ENCODE peak calls at places on chromosomes 2 and 18, in ten cellular contexts. One of them, this sample, is unnamed.

GRCh38 chr2:95278637-95279225 is 4.5 kb downstream of the PROM2 start:
- DNase-seq in ovary: no peak
- DNase-seq in psoas muscle: peak
- DNase-seq in fibroblast of lung: no peak
- DNase-seq in epithelial cell of proximal tubule: no peak
- DNase-seq in upper lobe of right lung: peak
- DNase-seq in AG04449: no peak
- DNase-seq in IMR-90: no peak
- DNase-seq in mucosa of descending colon: peak
- DNase-seq in AG09309: no peak
- DNase-seq in this sample: no peak

GRCh38 chr18:43876286-43877082 is 599.2 kb upstream of the SYT4 start:
- DNase-seq in ovary: no peak
- DNase-seq in psoas muscle: no peak
- DNase-seq in fibroblast of lung: no peak
- DNase-seq in epithelial cell of proximal tubule: no peak
- DNase-seq in upper lobe of right lung: no peak
- DNase-seq in AG04449: no peak
- DNase-seq in IMR-90: no peak
- DNase-seq in mucosa of descending colon: no peak
- DNase-seq in AG09309: no peak
- DNase-seq in this sample: no peak

GRCh38 chr2:62456721-62457539 is 49.1 kb downstream of the TMEM17 start:
- DNase-seq in ovary: peak
- DNase-seq in psoas muscle: peak
- DNase-seq in fibroblast of lung: peak
- DNase-seq in epithelial cell of proximal tubule: peak
- DNase-seq in upper lobe of right lung: peak
- DNase-seq in AG04449: no peak
- DNase-seq in IMR-90: peak
- DNase-seq in mucosa of descending colon: peak
- DNase-seq in AG09309: no peak
- DNase-seq in this sample: peak

GRCh38 chr2:170455617-170456426 is 259.3 kb upstream of the SP5 start:
- DNase-seq in ovary: no peak
- DNase-seq in psoas muscle: no peak
- DNase-seq in fibroblast of lung: no peak
- DNase-seq in epithelial cell of proximal tubule: peak
- DNase-seq in upper lobe of right lung: no peak
- DNase-seq in AG04449: no peak
- DNase-seq in IMR-90: no peak
- DNase-seq in mucosa of descending colon: no peak
- DNase-seq in AG09309: no peak
- DNase-seq in this sample: no peak

GRCh38 chr2:238489431-238489830 is 62.7 kb downstream of the ASB1 start:
- DNase-seq in ovary: no peak
- DNase-seq in psoas muscle: peak
- DNase-seq in fibroblast of lung: no peak
- DNase-seq in epithelial cell of proximal tubule: no peak
- DNase-seq in upper lobe of right lung: no peak
- DNase-seq in AG04449: no peak
- DNase-seq in IMR-90: no peak
- DNase-seq in mucosa of descending colon: no peak
- DNase-seq in AG09309: no peak
- DNase-seq in this sample: no peak

GRCh38 chr18:44792456-44793080 is 111.9 kb downstream of the SETBP1 start:
- DNase-seq in ovary: no peak
- DNase-seq in psoas muscle: no peak
- DNase-seq in fibroblast of lung: peak
- DNase-seq in epithelial cell of proximal tubule: no peak
- DNase-seq in upper lobe of right lung: no peak
- DNase-seq in AG04449: no peak
- DNase-seq in IMR-90: peak
- DNase-seq in mucosa of descending colon: no peak
- DNase-seq in AG09309: no peak
- DNase-seq in this sample: peak

GRCh38 chr18:12010187-12010802 is 29.0 kb downstream of the IMPA2 start:
- DNase-seq in ovary: no peak
- DNase-seq in psoas muscle: no peak
- DNase-seq in fibroblast of lung: no peak
- DNase-seq in epithelial cell of proximal tubule: no peak
- DNase-seq in upper lobe of right lung: peak
- DNase-seq in AG04449: no peak
- DNase-seq in IMR-90: no peak
- DNase-seq in mucosa of descending colon: peak
- DNase-seq in AG09309: no peak
- DNase-seq in this sample: no peak

GRCh38 chr2:205902041-205902898 is 183.7 kb downstream of the INO80D start:
- DNase-seq in ovary: peak
- DNase-seq in psoas muscle: no peak
- DNase-seq in fibroblast of lung: peak
- DNase-seq in epithelial cell of proximal tubule: no peak
- DNase-seq in upper lobe of right lung: no peak
- DNase-seq in AG04449: no peak
- DNase-seq in IMR-90: peak
- DNase-seq in mucosa of descending colon: no peak
- DNase-seq in AG09309: no peak
- DNase-seq in this sample: no peak

GRCh38 chr2:29166237-29166630 is 51.0 kb downstream of the CLIP4 start:
- DNase-seq in ovary: no peak
- DNase-seq in psoas muscle: no peak
- DNase-seq in fibroblast of lung: peak
- DNase-seq in epithelial cell of proximal tubule: peak
- DNase-seq in upper lobe of right lung: no peak
- DNase-seq in AG04449: no peak
- DNase-seq in IMR-90: peak
- DNase-seq in mucosa of descending colon: no peak
- DNase-seq in AG09309: no peak
- DNase-seq in this sample: peak

GRCh38 chr2:31163011-31163540 is 24.8 kb upstream of the GALNT14 start:
- DNase-seq in ovary: no peak
- DNase-seq in psoas muscle: no peak
- DNase-seq in fibroblast of lung: no peak
- DNase-seq in epithelial cell of proximal tubule: no peak
- DNase-seq in upper lobe of right lung: no peak
- DNase-seq in AG04449: no peak
- DNase-seq in IMR-90: no peak
- DNase-seq in mucosa of descending colon: no peak
- DNase-seq in AG09309: no peak
- DNase-seq in this sample: no peak

GRCh38 chr2:240498958-240499260 is 58.9 kb downstream of the ANKMY1 start:
- DNase-seq in ovary: no peak
- DNase-seq in psoas muscle: no peak
- DNase-seq in fibroblast of lung: no peak
- DNase-seq in epithelial cell of proximal tubule: no peak
- DNase-seq in upper lobe of right lung: peak
- DNase-seq in AG04449: no peak
- DNase-seq in IMR-90: no peak
- DNase-seq in mucosa of descending colon: no peak
- DNase-seq in AG09309: no peak
- DNase-seq in this sample: no peak

GRCh38 chr18:65762556-65762955 is 11.7 kb downstream of the CDH7 start:
- DNase-seq in ovary: no peak
- DNase-seq in psoas muscle: no peak
- DNase-seq in fibroblast of lung: no peak
- DNase-seq in epithelial cell of proximal tubule: no peak
- DNase-seq in upper lobe of right lung: no peak
- DNase-seq in AG04449: no peak
- DNase-seq in IMR-90: no peak
- DNase-seq in mucosa of descending colon: no peak
- DNase-seq in AG09309: no peak
- DNase-seq in this sample: no peak

GRCh38 chr2:160822006-160822405 is 328.4 kb upstream of the RBMS1 start:
- DNase-seq in ovary: no peak
- DNase-seq in psoas muscle: no peak
- DNase-seq in fibroblast of lung: no peak
- DNase-seq in epithelial cell of proximal tubule: no peak
- DNase-seq in upper lobe of right lung: no peak
- DNase-seq in AG04449: no peak
- DNase-seq in IMR-90: no peak
- DNase-seq in mucosa of descending colon: no peak
- DNase-seq in AG09309: no peak
- DNase-seq in this sample: no peak

GRCh38 chr2:118032169-118033013 is 18.5 kb upstream of the CCDC93 start:
- DNase-seq in ovary: peak
- DNase-seq in psoas muscle: no peak
- DNase-seq in fibroblast of lung: peak
- DNase-seq in epithelial cell of proximal tubule: no peak
- DNase-seq in upper lobe of right lung: no peak
- DNase-seq in AG04449: no peak
- DNase-seq in IMR-90: peak
- DNase-seq in mucosa of descending colon: no peak
- DNase-seq in AG09309: no peak
- DNase-seq in this sample: peak

GRCh38 chr18:47873625-47874024 is 56.8 kb downstream of the SMAD2 start:
- DNase-seq in ovary: no peak
- DNase-seq in psoas muscle: no peak
- DNase-seq in fibroblast of lung: no peak
- DNase-seq in epithelial cell of proximal tubule: no peak
- DNase-seq in upper lobe of right lung: no peak
- DNase-seq in AG04449: no peak
- DNase-seq in IMR-90: no peak
- DNase-seq in mucosa of descending colon: no peak
- DNase-seq in AG09309: no peak
- DNase-seq in this sample: no peak

DNA sequence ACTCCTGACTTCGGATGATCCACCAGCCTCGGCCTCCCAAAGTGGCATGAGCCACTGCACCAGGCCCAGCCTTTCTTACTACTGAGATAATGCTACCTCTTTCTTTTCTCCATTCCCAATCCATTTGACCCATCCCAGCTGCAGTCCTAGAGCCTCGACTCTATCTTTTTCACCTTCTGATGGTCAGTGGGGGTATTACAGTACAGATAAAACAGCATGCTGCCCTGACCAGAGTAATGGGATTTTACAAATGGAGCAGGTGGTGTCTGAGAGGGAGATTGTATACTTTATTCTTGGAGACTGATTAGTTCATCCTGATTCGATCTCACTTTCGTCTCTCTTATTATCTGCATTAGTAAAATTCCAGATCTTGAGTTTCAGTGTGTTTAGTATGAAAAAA is 238.6 kb upstream of the TNP1 start:
- DNase-seq in ovary: no peak
- DNase-seq in psoas muscle: no peak
- DNase-seq in fibroblast of lung: no peak
- DNase-seq in epithelial cell of proximal tubule: no peak
- DNase-seq in upper lobe of right lung: no peak
- DNase-seq in AG04449: no peak
- DNase-seq in IMR-90: no peak
- DNase-seq in mucosa of descending colon: no peak
- DNase-seq in AG09309: no peak
- DNase-seq in this sample: no peak
- TF ChIP-seq CTCF in ovary: no peak
- TF ChIP-seq CTCF in psoas muscle: no peak
- TF ChIP-seq CTCF in fibroblast of lung: no peak
- TF ChIP-seq CTCF in epithelial cell of proximal tubule: no peak
- TF ChIP-seq CTCF in upper lobe of right lung: no peak
- TF ChIP-seq CTCF in AG04449: no peak
- TF ChIP-seq CTCF in IMR-90: no peak
- TF ChIP-seq CTCF in mucosa of descending colon: no peak
- TF ChIP-seq CTCF in AG09309: no peak
- TF ChIP-seq CTCF in this sample: no peak

DNA sequence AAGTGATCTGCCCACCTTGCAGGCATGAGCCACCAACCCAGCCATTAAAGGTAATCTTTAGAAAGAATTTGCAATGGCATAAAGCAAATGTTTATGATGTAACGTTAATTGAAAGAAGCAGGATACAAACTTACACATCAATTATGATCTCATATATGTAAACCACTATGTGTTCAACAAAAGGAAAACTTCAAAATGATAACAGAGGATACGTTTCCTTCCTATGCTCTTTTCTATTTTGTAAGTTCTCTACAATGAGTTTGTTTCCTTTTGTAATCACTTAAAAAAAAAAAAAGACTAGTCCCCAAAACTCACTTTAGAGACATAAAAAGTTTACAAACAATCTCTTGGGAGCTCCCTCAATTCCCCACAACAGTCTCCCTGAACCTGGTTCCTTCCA is 1.4 kb downstream of the C2orf81 start:
- DNase-seq in ovary: no peak
- DNase-seq in psoas muscle: no peak
- DNase-seq in fibroblast of lung: no peak
- DNase-seq in epithelial cell of proximal tubule: no peak
- DNase-seq in upper lobe of right lung: no peak
- DNase-seq in AG04449: no peak
- DNase-seq in IMR-90: no peak
- DNase-seq in mucosa of descending colon: no peak
- DNase-seq in AG09309: no peak
- DNase-seq in this sample: no peak
- H3K4me3 ChIP-seq in ovary: no peak
- H3K4me3 ChIP-seq in psoas muscle: no peak
- H3K4me3 ChIP-seq in fibroblast of lung: no peak
- H3K4me3 ChIP-seq in epithelial cell of proximal tubule: no peak
- H3K4me3 ChIP-seq in upper lobe of right lung: no peak
- H3K4me3 ChIP-seq in AG04449: no peak
- H3K4me3 ChIP-seq in IMR-90: no peak
- H3K4me3 ChIP-seq in mucosa of descending colon: no peak
- H3K4me3 ChIP-seq in AG09309: no peak
- H3K4me3 ChIP-seq in this sample: no peak

GRCh38 chr2:207706936-207707860 is 4.2 kb upstream of the CCNYL1 start:
- DNase-seq in ovary: no peak
- DNase-seq in psoas muscle: no peak
- DNase-seq in fibroblast of lung: no peak
- DNase-seq in epithelial cell of proximal tubule: no peak
- DNase-seq in upper lobe of right lung: no peak
- DNase-seq in AG04449: no peak
- DNase-seq in IMR-90: no peak
- DNase-seq in mucosa of descending colon: no peak
- DNase-seq in AG09309: no peak
- DNase-seq in this sample: peak

GRCh38 chr2:207716061-207716460 is 4.6 kb downstream of the CCNYL1 start:
- DNase-seq in ovary: no peak
- DNase-seq in psoas muscle: no peak
- DNase-seq in fibroblast of lung: no peak
- DNase-seq in epithelial cell of proximal tubule: no peak
- DNase-seq in upper lobe of right lung: no peak
- DNase-seq in AG04449: no peak
- DNase-seq in IMR-90: no peak
- DNase-seq in mucosa of descending colon: no peak
- DNase-seq in AG09309: no peak
- DNase-seq in this sample: no peak

GRCh38 chr2:207711750-207712487 is 479 bp downstream of the CCNYL1 start:
- DNase-seq in ovary: peak
- DNase-seq in psoas muscle: peak
- DNase-seq in fibroblast of lung: peak
- DNase-seq in epithelial cell of proximal tubule: no peak
- DNase-seq in upper lobe of right lung: no peak
- DNase-seq in AG04449: no peak
- DNase-seq in IMR-90: peak
- DNase-seq in mucosa of descending colon: peak
- DNase-seq in AG09309: no peak
- DNase-seq in this sample: peak

GRCh38 chr2:207710814-207711740 is at the start of gene CCNYL1:
- DNase-seq in ovary: peak
- DNase-seq in psoas muscle: peak
- DNase-seq in fibroblast of lung: peak
- DNase-seq in epithelial cell of proximal tubule: peak
- DNase-seq in upper lobe of right lung: peak
- DNase-seq in AG04449: peak
- DNase-seq in IMR-90: peak
- DNase-seq in mucosa of descending colon: peak
- DNase-seq in AG09309: peak
- DNase-seq in this sample: peak
- TF ChIP-seq CTCF in ovary: peak
- TF ChIP-seq CTCF in psoas muscle: peak
- TF ChIP-seq CTCF in fibroblast of lung: no peak
- TF ChIP-seq CTCF in epithelial cell of proximal tubule: no peak
- TF ChIP-seq CTCF in upper lobe of right lung: peak
- TF ChIP-seq CTCF in AG04449: no peak
- TF ChIP-seq CTCF in IMR-90: peak
- TF ChIP-seq CTCF in mucosa of descending colon: no peak
- TF ChIP-seq CTCF in AG09309: peak
- TF ChIP-seq CTCF in this sample: no peak

GRCh38 chr2:58954880-58955385 is 713.8 kb upstream of the FANCL start:
- DNase-seq in ovary: no peak
- DNase-seq in psoas muscle: no peak
- DNase-seq in fibroblast of lung: no peak
- DNase-seq in epithelial cell of proximal tubule: no peak
- DNase-seq in upper lobe of right lung: no peak
- DNase-seq in AG04449: no peak
- DNase-seq in IMR-90: no peak
- DNase-seq in mucosa of descending colon: no peak
- DNase-seq in AG09309: no peak
- DNase-seq in this sample: no peak
- H3K4me3 ChIP-seq in ovary: no peak
- H3K4me3 ChIP-seq in psoas muscle: no peak
- H3K4me3 ChIP-seq in fibroblast of lung: no peak
- H3K4me3 ChIP-seq in epithelial cell of proximal tubule: no peak
- H3K4me3 ChIP-seq in upper lobe of right lung: no peak
- H3K4me3 ChIP-seq in AG04449: no peak
- H3K4me3 ChIP-seq in IMR-90: no peak
- H3K4me3 ChIP-seq in mucosa of descending colon: no peak
- H3K4me3 ChIP-seq in AG09309: no peak
- H3K4me3 ChIP-seq in this sample: no peak

This sample was measured in fibroblast of the aortic adventitia.